ENCODE peak calls at places on chromosomes 5 and 9, in eight cellular contexts. One of them, this sample, is unnamed.

GRCh38 chr9:35939851-35940250 is 18.1 kb downstream of the OR2S2 start:
- DNase-seq in GM23338: no peak
- DNase-seq in HCT116: no peak
- DNase-seq in stomach: no peak
- DNase-seq in GM12891: no peak
- DNase-seq in transverse colon: no peak
- DNase-seq in upper lobe of left lung: no peak
- DNase-seq in spleen: no peak
- DNase-seq in this sample: no peak

GRCh38 chr9:92626484-92626883 is 43.4 kb downstream of the IPPK start:
- DNase-seq in GM23338: no peak
- DNase-seq in HCT116: no peak
- DNase-seq in stomach: no peak
- DNase-seq in GM12891: no peak
- DNase-seq in transverse colon: no peak
- DNase-seq in upper lobe of left lung: no peak
- DNase-seq in spleen: no peak
- DNase-seq in this sample: no peak

GRCh38 chr9:15417626-15418025 is 5.0 kb upstream of the SNAPC3 start:
- DNase-seq in GM23338: peak; percentile 46
- DNase-seq in HCT116: no peak
- DNase-seq in stomach: no peak
- DNase-seq in GM12891: no peak
- DNase-seq in transverse colon: no peak
- DNase-seq in upper lobe of left lung: no peak
- DNase-seq in spleen: no peak
- DNase-seq in this sample: no peak

GRCh38 chr5:148904440-148904839 is 78.0 kb downstream of the ADRB2 start:
- DNase-seq in GM23338: no peak
- DNase-seq in HCT116: no peak
- DNase-seq in stomach: peak; percentile 77
- DNase-seq in GM12891: no peak
- DNase-seq in transverse colon: peak; percentile 24
- DNase-seq in upper lobe of left lung: no peak
- DNase-seq in spleen: no peak
- DNase-seq in this sample: no peak

GRCh38 chr9:129289131-129289731 is 111.2 kb upstream of the IER5L start:
- DNase-seq in GM23338: no peak
- DNase-seq in HCT116: no peak
- DNase-seq in stomach: no peak
- DNase-seq in GM12891: no peak
- DNase-seq in transverse colon: no peak
- DNase-seq in upper lobe of left lung: peak; percentile 47
- DNase-seq in spleen: peak; percentile 47
- DNase-seq in this sample: no peak

GRCh38 chr5:149160291-149160787 is 19.0 kb downstream of the ABLIM3 start:
- DNase-seq in GM23338: no peak
- DNase-seq in HCT116: no peak
- DNase-seq in stomach: no peak
- DNase-seq in GM12891: no peak
- DNase-seq in transverse colon: no peak
- DNase-seq in upper lobe of left lung: no peak
- DNase-seq in spleen: no peak
- DNase-seq in this sample: no peak

GRCh38 chr5:82312373-82312856 is 34.3 kb upstream of the RPS23 start:
- DNase-seq in GM23338: peak; percentile 90
- DNase-seq in HCT116: peak; percentile 54
- DNase-seq in stomach: no peak
- DNase-seq in GM12891: no peak
- DNase-seq in transverse colon: peak; percentile 64
- DNase-seq in upper lobe of left lung: peak; percentile 41
- DNase-seq in spleen: no peak
- DNase-seq in this sample: no peak

GRCh38 chr9:78605029-78605930 is 308.4 kb downstream of the PSAT1 start:
- DNase-seq in GM23338: peak; percentile 8
- DNase-seq in HCT116: no peak
- DNase-seq in stomach: no peak
- DNase-seq in GM12891: no peak
- DNase-seq in transverse colon: no peak
- DNase-seq in upper lobe of left lung: no peak
- DNase-seq in spleen: no peak
- DNase-seq in this sample: no peak

GRCh38 chr5:132283423-132284043 is 10.7 kb upstream of the SLC22A4 start:
- DNase-seq in GM23338: peak; percentile 70
- DNase-seq in HCT116: no peak
- DNase-seq in stomach: peak; percentile 59
- DNase-seq in GM12891: no peak
- DNase-seq in transverse colon: no peak
- DNase-seq in upper lobe of left lung: no peak
- DNase-seq in spleen: peak; percentile 49
- DNase-seq in this sample: peak; percentile 56

GRCh38 chr5:36641416-36641815 is 35.0 kb downstream of the SLC1A3 start:
- DNase-seq in GM23338: no peak
- DNase-seq in HCT116: no peak
- DNase-seq in stomach: no peak
- DNase-seq in GM12891: no peak
- DNase-seq in transverse colon: no peak
- DNase-seq in upper lobe of left lung: no peak
- DNase-seq in spleen: no peak
- DNase-seq in this sample: no peak

GRCh38 chr9:69234683-69235082 is 60.6 kb downstream of the TJP2 start:
- DNase-seq in GM23338: no peak
- DNase-seq in HCT116: no peak
- DNase-seq in stomach: no peak
- DNase-seq in GM12891: no peak
- DNase-seq in transverse colon: no peak
- DNase-seq in upper lobe of left lung: no peak
- DNase-seq in spleen: no peak
- DNase-seq in this sample: no peak

GRCh38 chr5:17190242-17190778 is 27.1 kb upstream of the BASP1 start:
- DNase-seq in GM23338: peak; percentile 80
- DNase-seq in HCT116: peak; percentile 46
- DNase-seq in stomach: no peak
- DNase-seq in GM12891: no peak
- DNase-seq in transverse colon: no peak
- DNase-seq in upper lobe of left lung: no peak
- DNase-seq in spleen: no peak
- DNase-seq in this sample: no peak

GRCh38 chr9:128056086-128056485 is 11.0 kb downstream of the NAIF1 start:
- DNase-seq in GM23338: no peak
- DNase-seq in HCT116: no peak
- DNase-seq in stomach: peak; percentile 44
- DNase-seq in GM12891: no peak
- DNase-seq in transverse colon: no peak
- DNase-seq in upper lobe of left lung: peak; percentile 37
- DNase-seq in spleen: no peak
- DNase-seq in this sample: no peak

GRCh38 chr9:128054090-128054489 is 13.0 kb downstream of the NAIF1 start:
- DNase-seq in GM23338: no peak
- DNase-seq in HCT116: no peak
- DNase-seq in stomach: no peak
- DNase-seq in GM12891: no peak
- DNase-seq in transverse colon: no peak
- DNase-seq in upper lobe of left lung: no peak
- DNase-seq in spleen: no peak
- DNase-seq in this sample: no peak

GRCh38 chr9:128053560-128053959 is 13.6 kb downstream of the NAIF1 start:
- DNase-seq in GM23338: no peak
- DNase-seq in HCT116: no peak
- DNase-seq in stomach: no peak
- DNase-seq in GM12891: no peak
- DNase-seq in transverse colon: no peak
- DNase-seq in upper lobe of left lung: no peak
- DNase-seq in spleen: peak; percentile 78
- DNase-seq in this sample: no peak

GRCh38 chr9:128056887-128057723 is 10.0 kb downstream of the NAIF1 start:
- DNase-seq in GM23338: peak; percentile 45
- DNase-seq in HCT116: no peak
- DNase-seq in stomach: peak; percentile 79
- DNase-seq in GM12891: no peak
- DNase-seq in transverse colon: peak; percentile 80
- DNase-seq in upper lobe of left lung: no peak
- DNase-seq in spleen: no peak
- DNase-seq in this sample: no peak

DNA sequence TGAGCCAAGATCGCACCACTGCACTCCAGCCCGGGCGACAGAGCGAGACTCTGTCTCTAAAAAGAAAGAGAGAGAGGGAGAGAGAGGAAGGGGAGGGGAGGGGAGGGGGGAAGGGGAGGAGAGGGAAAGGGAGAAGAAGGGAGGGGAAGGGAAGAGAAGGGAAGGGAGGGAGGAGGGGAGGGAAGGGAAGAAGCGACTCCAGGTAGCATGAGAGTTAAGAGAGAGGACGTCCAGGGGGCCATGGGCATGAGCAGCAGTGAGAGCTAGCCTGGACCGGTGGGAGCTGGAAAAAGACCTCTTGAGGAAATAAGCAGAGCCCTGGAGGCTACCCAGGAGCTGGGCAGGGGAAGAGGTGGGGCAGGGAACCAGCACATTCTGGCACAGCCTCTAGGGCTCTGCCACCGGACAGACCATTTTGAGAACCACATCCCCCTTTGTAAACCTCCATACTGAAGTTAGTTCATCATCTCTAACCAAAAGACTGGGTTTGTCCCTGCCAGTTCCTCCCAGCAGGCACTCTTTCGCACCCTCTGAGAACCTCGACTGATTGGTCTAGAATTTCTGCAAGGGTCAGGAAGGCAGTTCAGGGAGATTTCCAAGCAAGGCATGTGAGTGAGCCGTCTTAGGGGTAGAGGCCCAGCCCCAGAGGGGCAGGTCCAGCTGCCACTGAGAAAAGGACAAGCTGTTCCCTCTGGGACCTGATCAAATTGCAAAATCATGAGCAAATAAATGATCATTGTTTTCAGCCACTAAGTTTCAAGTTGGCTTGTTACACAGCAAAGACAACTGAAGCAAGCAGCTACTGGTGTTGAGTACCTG is 11.7 kb downstream of the NAIF1 start:
- DNase-seq in GM23338: peak; percentile 46
- DNase-seq in HCT116: no peak
- DNase-seq in stomach: peak; percentile 73
- DNase-seq in GM12891: no peak
- DNase-seq in transverse colon: peak; percentile 51
- DNase-seq in upper lobe of left lung: no peak
- DNase-seq in spleen: no peak
- DNase-seq in this sample: peak; percentile 97
- TF ChIP-seq POLR2AphosphoS5 in GM23338: no peak
- TF ChIP-seq POLR2AphosphoS5 in HCT116: no peak
- TF ChIP-seq POLR2AphosphoS5 in stomach: peak; percentile 80
- TF ChIP-seq POLR2AphosphoS5 in GM12891: no peak
- TF ChIP-seq POLR2AphosphoS5 in transverse colon: no peak
- TF ChIP-seq POLR2AphosphoS5 in upper lobe of left lung: peak; percentile 75
- TF ChIP-seq POLR2AphosphoS5 in spleen: peak; percentile 82
- TF ChIP-seq POLR2AphosphoS5 in this sample: peak; percentile 74

DNA sequence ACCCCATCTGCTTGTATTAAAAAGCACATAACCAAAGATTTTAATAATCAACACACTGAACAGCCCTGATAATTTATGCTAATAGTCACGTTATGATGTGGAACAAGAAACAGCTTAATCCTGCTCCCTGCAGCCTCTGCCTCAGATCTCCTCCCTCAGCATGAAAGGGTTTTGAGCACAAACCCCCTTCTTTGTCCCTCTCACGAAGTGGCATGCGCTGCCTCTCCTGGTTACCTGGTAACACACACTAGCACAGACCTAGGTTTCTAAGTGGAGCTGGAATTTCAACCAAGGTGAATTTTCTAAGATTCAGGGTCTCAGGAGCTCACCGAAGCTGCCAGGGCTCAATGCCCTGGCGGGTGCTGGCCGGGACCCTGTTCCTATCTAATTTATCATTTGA is 5.0 kb downstream of the IGFBPL1 start:
- DNase-seq in GM23338: peak; percentile 48
- DNase-seq in HCT116: no peak
- DNase-seq in stomach: no peak
- DNase-seq in GM12891: no peak
- DNase-seq in transverse colon: no peak
- DNase-seq in upper lobe of left lung: no peak
- DNase-seq in spleen: no peak
- DNase-seq in this sample: no peak
- TF ChIP-seq POLR2AphosphoS5 in GM23338: no peak
- TF ChIP-seq POLR2AphosphoS5 in HCT116: no peak
- TF ChIP-seq POLR2AphosphoS5 in stomach: no peak
- TF ChIP-seq POLR2AphosphoS5 in GM12891: no peak
- TF ChIP-seq POLR2AphosphoS5 in transverse colon: no peak
- TF ChIP-seq POLR2AphosphoS5 in upper lobe of left lung: no peak
- TF ChIP-seq POLR2AphosphoS5 in spleen: no peak
- TF ChIP-seq POLR2AphosphoS5 in this sample: no peak

GRCh38 chr9:124593080-124594058 is 86.2 kb upstream of the NR5A1 start:
- DNase-seq in GM23338: peak; percentile 93
- DNase-seq in HCT116: no peak
- DNase-seq in stomach: no peak
- DNase-seq in GM12891: peak; percentile 31
- DNase-seq in transverse colon: no peak
- DNase-seq in upper lobe of left lung: no peak
- DNase-seq in spleen: no peak
- DNase-seq in this sample: no peak
- TF ChIP-seq POLR2AphosphoS5 in GM23338: peak; percentile 19
- TF ChIP-seq POLR2AphosphoS5 in HCT116: no peak
- TF ChIP-seq POLR2AphosphoS5 in stomach: no peak
- TF ChIP-seq POLR2AphosphoS5 in GM12891: no peak
- TF ChIP-seq POLR2AphosphoS5 in transverse colon: no peak
- TF ChIP-seq POLR2AphosphoS5 in upper lobe of left lung: no peak
- TF ChIP-seq POLR2AphosphoS5 in spleen: no peak
- TF ChIP-seq POLR2AphosphoS5 in this sample: no peak

GRCh38 chr5:177495243-177496060 is 2.0 kb downstream of the PDLIM7 start:
- DNase-seq in GM23338: peak; percentile 85
- DNase-seq in HCT116: no peak
- DNase-seq in stomach: peak; percentile 42
- DNase-seq in GM12891: peak; percentile 67
- DNase-seq in transverse colon: peak; percentile 70
- DNase-seq in upper lobe of left lung: peak; percentile 68
- DNase-seq in spleen: peak; percentile 84
- DNase-seq in this sample: no peak
- TF ChIP-seq POLR2AphosphoS5 in GM23338: no peak
- TF ChIP-seq POLR2AphosphoS5 in HCT116: no peak
- TF ChIP-seq POLR2AphosphoS5 in stomach: peak; percentile 38
- TF ChIP-seq POLR2AphosphoS5 in GM12891: peak; percentile 8
- TF ChIP-seq POLR2AphosphoS5 in transverse colon: peak; percentile 25
- TF ChIP-seq POLR2AphosphoS5 in upper lobe of left lung: no peak
- TF ChIP-seq POLR2AphosphoS5 in spleen: peak; percentile 12
- TF ChIP-seq POLR2AphosphoS5 in this sample: peak; percentile 70

DNA sequence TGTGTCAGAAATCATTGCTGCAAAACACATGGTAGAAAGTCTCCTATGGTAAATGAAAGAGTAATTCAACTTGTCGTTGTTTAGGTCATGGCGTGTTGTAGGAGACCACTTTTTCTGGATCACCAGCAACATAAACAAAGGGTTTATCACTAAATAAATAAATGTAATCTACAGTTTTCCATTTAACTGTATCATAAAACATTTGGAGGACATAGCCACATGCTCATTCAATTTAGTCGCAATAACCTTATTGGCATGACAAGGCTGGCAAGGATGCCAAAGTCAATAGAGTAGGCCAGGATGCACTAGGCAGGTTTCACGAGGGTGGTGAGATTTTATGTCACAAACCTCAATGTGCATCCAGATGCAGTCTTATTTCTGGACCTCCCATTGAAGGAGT is 154.4 kb upstream of the ERCC6L2 start:
- DNase-seq in GM23338: no peak
- DNase-seq in HCT116: no peak
- DNase-seq in stomach: peak; percentile 31
- DNase-seq in GM12891: no peak
- DNase-seq in transverse colon: peak; percentile 64
- DNase-seq in upper lobe of left lung: no peak
- DNase-seq in spleen: no peak
- DNase-seq in this sample: no peak
- TF ChIP-seq POLR2AphosphoS5 in GM23338: no peak
- TF ChIP-seq POLR2AphosphoS5 in HCT116: no peak
- TF ChIP-seq POLR2AphosphoS5 in stomach: no peak
- TF ChIP-seq POLR2AphosphoS5 in GM12891: no peak
- TF ChIP-seq POLR2AphosphoS5 in transverse colon: no peak
- TF ChIP-seq POLR2AphosphoS5 in upper lobe of left lung: no peak
- TF ChIP-seq POLR2AphosphoS5 in spleen: no peak
- TF ChIP-seq POLR2AphosphoS5 in this sample: no peak

GRCh38 chr5:79841172-79841571 is 149.9 kb downstream of the MTX3 start:
- DNase-seq in GM23338: no peak
- DNase-seq in HCT116: no peak
- DNase-seq in stomach: no peak
- DNase-seq in GM12891: no peak
- DNase-seq in transverse colon: no peak
- DNase-seq in upper lobe of left lung: no peak
- DNase-seq in spleen: no peak
- DNase-seq in this sample: no peak
- TF ChIP-seq POLR2AphosphoS5 in GM23338: no peak
- TF ChIP-seq POLR2AphosphoS5 in HCT116: no peak
- TF ChIP-seq POLR2AphosphoS5 in stomach: no peak
- TF ChIP-seq POLR2AphosphoS5 in GM12891: no peak
- TF ChIP-seq POLR2AphosphoS5 in transverse colon: no peak
- TF ChIP-seq POLR2AphosphoS5 in upper lobe of left lung: no peak
- TF ChIP-seq POLR2AphosphoS5 in spleen: no peak
- TF ChIP-seq POLR2AphosphoS5 in this sample: no peak

This sample was measured in vagina.